ENCODE peak calls at places on chromosome 3, in four cellular contexts. C is hepatocyte, T is adrenal gland, M is dorsolateral prefrontal cortex. J is an unnamed sample.

GRCh38 chr3:55297235-55297634 is 189.9 kb downstream of the WNT5A start:
- DNase-seq in T (no peak), C (no peak), M (no peak), J (no peak)

GRCh38 chr3:178088930-178089329 is 447.3 kb upstream of the KCNMB2 start:
- DNase-seq in T (no peak), C (peak), M (no peak), J (no peak)

GRCh38 chr3:13019243-13019701 is 54.0 kb downstream of the IQSEC1 start:
- DNase-seq in C (peak), T (peak), M (peak), J (no peak)

GRCh38 chr3:146974001-146974400 is 368.9 kb upstream of the PLSCR5 start:
- DNase-seq in T (no peak), M (peak), C (no peak), J (no peak)

GRCh38 chr3:142850395-142851023 is 38.4 kb downstream of the PCOLCE2 start:
- DNase-seq in M (no peak), C (peak), T (peak), J (no peak)

GRCh38 chr3:12556723-12557471 is at the start of gene MKRN2:
- DNase-seq in M (peak), C (peak), T (peak), J (peak)

GRCh38 chr3:12198301-12198700 is 39.6 kb upstream of the TIMP4 start:
- DNase-seq in M (no peak), T (no peak), C (no peak), J (no peak)

GRCh38 chr3:138686771-138687221 is 78.2 kb downstream of the FAIM start:
- DNase-seq in T (no peak), C (peak), M (no peak), J (no peak)

GRCh38 chr3:188819939-188820338 is 351.8 kb upstream of the TPRG1 start:
- DNase-seq in C (no peak), M (no peak), T (no peak), J (no peak)

GRCh38 chr3:184366619-184367321 is 5.3 kb downstream of the POLR2H start:
- DNase-seq in M (no peak), T (no peak), C (peak), J (no peak)

GRCh38 chr3:48656061-48656840 is 6.4 kb downstream of the CELSR3 start:
- DNase-seq in T (peak), C (peak), M (no peak), J (peak)

GRCh38 chr3:10017636-10018292 is 8.5 kb upstream of the FANCD2 start:
- DNase-seq in C (no peak), M (no peak), T (no peak), J (no peak)

GRCh38 chr3:111723293-111723963 is 128.3 kb upstream of the ZBED2 start:
- DNase-seq in M (no peak), T (no peak), C (no peak), J (no peak)

GRCh38 chr3:51945926-51946500 is 3.9 kb downstream of the PARP3 start:
- DNase-seq in T (no peak), M (no peak), C (no peak), J (no peak)

GRCh38 chr3:170953736-170954135 is 45.3 kb upstream of the EIF5A2 start:
- DNase-seq in T (no peak), C (no peak), M (peak), J (no peak)

GRCh38 chr3:140472621-140473020 is 205.2 kb upstream of the TRIM42 start:
- DNase-seq in M (no peak), C (no peak), T (no peak), J (no peak)

GRCh38 chr3:24936574-24936973 is 441.9 kb upstream of the THRB start:
- DNase-seq in C (no peak), M (no peak), T (no peak), J (no peak)

GRCh38 chr3:38247366-38248035 is 18.1 kb upstream of the SLC22A13 start:
- DNase-seq in C (peak), T (peak), M (no peak), J (no peak)

GRCh38 chr3:191369081-191370010 is 39.0 kb upstream of the UTS2B start:
- DNase-seq in M (no peak), C (no peak), T (no peak), J (no peak)

GRCh38 chr3:51974963-51975856 is at the start of gene ABHD14A:
- DNase-seq in T (peak), C (peak), M (peak), J (peak)

GRCh38 chr3:171892457-171892856 is 49.3 kb downstream of the TMEM212 start:
- DNase-seq in T (no peak), C (no peak), M (no peak), J (no peak)

GRCh38 chr3:143511174-143511879 is 336.9 kb downstream of the SLC9A9 start:
- DNase-seq in T (no peak), C (no peak), M (no peak), J (no peak)

GRCh38 chr3:32262201-32262600 is 23.7 kb downstream of the CMTM8 start:
- DNase-seq in T (no peak), C (no peak), M (no peak), J (no peak)

GRCh38 chr3:179853176-179853575 is 183.6 kb downstream of the PEX5L start:
- DNase-seq in M (no peak), T (no peak), C (no peak), J (no peak)

GRCh38 chr3:156732715-156733114 is 58.3 kb downstream of the TIPARP start:
- DNase-seq in C (no peak), T (no peak), M (no peak), J (no peak)

GRCh38 chr3:17939157-17939556 is 196.7 kb upstream of the TBC1D5 start:
- DNase-seq in M (no peak), T (no peak), C (no peak), J (peak)

GRCh38 chr3:197599089-197599765 is 43.5 kb upstream of the BDH1 start:
- DNase-seq in C (peak), T (peak), M (peak), J (peak)

GRCh38 chr3:124951511-124952390 is 17.2 kb upstream of the MUC13 start:
- DNase-seq in M (no peak), T (peak), C (peak), J (no peak)

GRCh38 chr3:18445421-18446066 is 20.4 kb upstream of the SATB1 start:
- DNase-seq in C (peak), T (no peak), M (no peak), J (no peak)

GRCh38 chr3:35723480-35724097 is 84.3 kb downstream of the ARPP21 start:
- DNase-seq in T (no peak), M (no peak), C (no peak), J (no peak)

GRCh38 chr3:9067352-9067975 is 104.2 kb upstream of the RAD18 start:
- DNase-seq in M (no peak), C (peak), T (peak), J (peak)

GRCh38 chr3:147195896-147196295 is 210.4 kb downstream of the ZIC4 start:
- DNase-seq in M (no peak), T (no peak), C (no peak), J (no peak)

GRCh38 chr3:124119056-124119721 is 127.3 kb upstream of the ROPN1 start:
- DNase-seq in C (no peak), T (no peak), M (no peak), J (no peak)

GRCh38 chr3:23159929-23160328 is 43.2 kb upstream of the UBE2E2 start:
- DNase-seq in T (no peak), C (no peak), M (no peak), J (no peak)

GRCh38 chr3:55185380-55185779 is 257.5 kb upstream of the LRTM1 start:
- DNase-seq in C (no peak), T (no peak), M (no peak), J (no peak)

GRCh38 chr3:165336786-165337185 is 140.6 kb upstream of the SLITRK3 start:
- DNase-seq in T (no peak), M (no peak), C (no peak), J (no peak)

GRCh38 chr3:28808068-28808467 is 459.4 kb upstream of the AZI2 start:
- DNase-seq in T (no peak), M (no peak), C (no peak), J (no peak)

GRCh38 chr3:54660599-54661210 is 267.2 kb downstream of the LRTM1 start:
- DNase-seq in T (peak), M (no peak), C (peak), J (peak)

GRCh38 chr3:114623420-114624046 is 329.7 kb downstream of the TIGIT start:
- DNase-seq in C (no peak), T (no peak), M (no peak), J (no peak)

GRCh38 chr3:7309707-7310106 is 448.8 kb downstream of the GRM7 start:
- DNase-seq in C (peak), M (peak), T (peak), J (peak)

DNA sequence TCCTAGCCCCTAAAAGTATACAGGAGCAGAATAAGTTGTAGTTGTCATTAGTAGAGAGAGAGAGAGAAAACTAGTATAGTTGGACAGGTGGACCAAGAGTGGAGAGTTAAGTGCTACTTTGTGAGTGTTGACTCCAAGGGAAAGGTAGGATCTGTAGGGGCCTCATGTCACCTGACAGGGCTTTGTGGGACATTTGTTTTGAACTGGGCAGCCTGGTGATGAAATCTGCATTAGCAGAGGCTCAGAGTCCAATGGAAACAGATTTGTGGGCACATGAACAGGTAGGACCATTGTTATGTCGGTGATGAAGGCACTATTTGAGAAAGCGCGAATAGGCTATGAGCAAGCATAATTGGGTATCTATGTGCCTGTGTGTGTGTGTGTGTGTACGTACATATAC is 43.5 kb downstream of the SGO1 start:
- DNase-seq in C (no peak), M (no peak), T (no peak), J (no peak)
- H3K27ac ChIP-seq in C (no peak), M (peak), T (no peak), J (no peak)

DNA sequence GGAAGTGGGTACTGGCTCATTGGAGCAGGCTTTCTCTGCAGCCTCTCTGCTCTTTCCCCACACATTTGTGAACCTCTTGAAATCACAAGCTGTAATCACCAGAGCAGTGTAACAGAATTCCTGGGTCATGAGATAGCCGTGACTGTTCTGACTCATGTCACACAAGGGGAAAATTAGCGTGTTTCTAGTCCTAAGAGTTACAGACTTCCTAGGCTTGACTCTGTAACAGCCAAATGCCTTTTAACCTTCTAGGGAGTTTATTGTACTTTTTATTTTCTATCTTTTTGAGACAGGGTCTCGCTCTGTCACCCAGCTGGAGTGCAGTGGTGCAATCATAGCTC is 54.7 kb upstream of the TRAK1 start:
- DNase-seq in M (no peak), C (peak), T (peak), J (peak)
- H3K27ac ChIP-seq in M (no peak), C (peak), T (peak), J (peak)

GRCh38 chr3:186492594-186492993 is 51.6 kb downstream of the CRYGS start:
- DNase-seq in T (no peak), C (peak), M (no peak), J (no peak)
- H3K27ac ChIP-seq in T (no peak), C (no peak), M (no peak), J (no peak)

GRCh38 chr3:158823426-158823825 is 21.6 kb downstream of the MFSD1 start:
- DNase-seq in M (no peak), C (no peak), T (no peak), J (no peak)

GRCh38 chr3:158821847-158822246 is 20.0 kb downstream of the MFSD1 start:
- DNase-seq in C (no peak), T (no peak), M (no peak), J (no peak)

GRCh38 chr3:158830391-158830790 is 28.5 kb downstream of the MFSD1 start:
- DNase-seq in C (no peak), T (no peak), M (no peak), J (no peak)

DNA sequence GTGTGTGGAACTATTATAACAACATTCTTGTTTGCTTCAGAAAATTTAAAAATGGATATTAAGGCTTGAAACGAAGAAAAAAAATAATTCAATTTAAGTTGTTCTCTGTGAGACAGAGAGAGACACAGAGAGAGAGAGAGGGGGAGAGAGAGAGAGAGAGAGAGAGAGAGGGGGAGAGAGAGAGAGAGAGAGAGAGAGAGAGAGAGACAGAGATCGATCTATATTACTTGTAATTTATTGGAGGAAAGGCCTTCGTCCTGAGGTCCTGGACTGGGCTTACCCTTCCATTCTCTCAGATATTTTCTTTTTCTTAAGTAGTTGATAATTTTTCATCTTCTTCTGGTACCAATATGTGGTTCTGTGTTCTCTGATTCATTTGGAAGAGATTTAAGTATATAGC is 25.9 kb downstream of the MFSD1 start:
- DNase-seq in T (no peak), M (no peak), C (no peak), J (no peak)
- H3K27ac ChIP-seq in T (no peak), M (no peak), C (no peak), J (no peak)

GRCh38 chr3:122947086-122947611 is 80.4 kb downstream of the SEMA5B start:
- DNase-seq in T (no peak), C (no peak), M (no peak), J (no peak)
- H3K27ac ChIP-seq in T (no peak), C (no peak), M (no peak), J (no peak)

GRCh38 chr3:129001101-129001816 is at the start of gene EFCC1:
- DNase-seq in T (no peak), M (no peak), C (peak), J (peak)

GRCh38 chr3:129002573-129003569 is 1.8 kb downstream of the EFCC1 start:
- DNase-seq in C (no peak), M (no peak), T (no peak), J (no peak)

GRCh38 chr3:129001817-129002572 is 891 bp downstream of the EFCC1 start:
- DNase-seq in T (no peak), M (no peak), C (no peak), J (no peak)

GRCh38 chr3:128999104-128999503 is 2.0 kb upstream of the EFCC1 start:
- DNase-seq in M (no peak), C (no peak), T (no peak), J (no peak)

GRCh38 chr3:129000742-129001100 is 383 bp upstream of the EFCC1 start:
- DNase-seq in C (no peak), T (no peak), M (no peak), J (no peak)
- H3K27ac ChIP-seq in C (no peak), T (no peak), M (no peak), J (peak)

DNA sequence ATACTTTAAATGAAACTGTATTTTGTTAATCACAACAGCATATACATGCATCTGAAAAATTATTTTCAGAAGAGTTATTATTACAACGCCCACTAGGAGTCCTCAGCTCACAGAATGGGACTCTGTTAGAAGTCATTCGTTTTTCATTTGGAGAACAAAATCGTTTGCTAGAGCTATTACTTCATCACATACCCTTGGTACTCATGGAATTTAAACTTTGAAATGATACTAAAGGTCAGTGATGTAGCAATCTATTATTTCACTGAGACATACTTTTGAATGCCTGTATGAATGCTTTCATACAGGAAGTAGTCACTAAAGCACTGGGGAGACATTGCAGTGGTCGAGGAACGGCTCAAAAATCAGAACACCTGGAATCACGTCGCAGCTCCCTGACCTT is 198.1 kb downstream of the MBNL1 start:
- DNase-seq in C (peak), T (no peak), M (no peak), J (no peak)
- H3K27ac ChIP-seq in C (no peak), T (no peak), M (no peak), J (no peak)

GRCh38 chr3:158768361-158768787 is 33.5 kb upstream of the MFSD1 start:
- DNase-seq in C (peak), T (no peak), M (no peak), J (peak)
- H3K27ac ChIP-seq in C (peak), T (no peak), M (no peak), J (no peak)

DNA sequence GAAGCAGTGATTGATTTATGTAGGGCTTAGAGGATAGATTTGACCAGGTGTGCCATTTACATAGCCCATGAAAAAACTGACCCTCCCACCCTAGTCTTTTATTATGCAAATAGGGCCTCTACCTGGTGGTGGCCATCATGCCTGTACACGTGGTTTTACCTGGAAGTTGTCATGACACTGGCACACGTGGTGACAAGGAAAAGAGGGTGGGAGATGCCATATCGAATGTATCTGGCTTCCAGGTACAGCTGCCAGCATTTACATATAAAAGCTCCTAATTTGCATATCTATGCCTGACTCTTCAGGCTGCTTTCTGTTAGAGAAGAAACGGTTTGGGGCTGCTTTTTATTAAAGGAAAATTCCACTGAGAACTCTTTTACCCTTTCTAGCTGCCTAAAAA is 35.0 kb upstream of the DNAJC13 start:
- DNase-seq in T (no peak), C (no peak), M (no peak), J (no peak)
- H3K27ac ChIP-seq in T (no peak), C (peak), M (no peak), J (no peak)

GRCh38 chr3:186280737-186281136 is 81.3 kb downstream of the DGKG start:
- DNase-seq in M (no peak), T (no peak), C (no peak), J (no peak)

GRCh38 chr3:186273586-186273985 is 88.4 kb downstream of the DGKG start:
- DNase-seq in M (no peak), T (no peak), C (no peak), J (no peak)

GRCh38 chr3:186281172-186281571 is 80.9 kb downstream of the DGKG start:
- DNase-seq in T (no peak), M (no peak), C (no peak), J (no peak)

GRCh38 chr3:186275436-186275835 is 86.6 kb downstream of the DGKG start:
- DNase-seq in C (no peak), M (no peak), T (no peak), J (no peak)

DNA sequence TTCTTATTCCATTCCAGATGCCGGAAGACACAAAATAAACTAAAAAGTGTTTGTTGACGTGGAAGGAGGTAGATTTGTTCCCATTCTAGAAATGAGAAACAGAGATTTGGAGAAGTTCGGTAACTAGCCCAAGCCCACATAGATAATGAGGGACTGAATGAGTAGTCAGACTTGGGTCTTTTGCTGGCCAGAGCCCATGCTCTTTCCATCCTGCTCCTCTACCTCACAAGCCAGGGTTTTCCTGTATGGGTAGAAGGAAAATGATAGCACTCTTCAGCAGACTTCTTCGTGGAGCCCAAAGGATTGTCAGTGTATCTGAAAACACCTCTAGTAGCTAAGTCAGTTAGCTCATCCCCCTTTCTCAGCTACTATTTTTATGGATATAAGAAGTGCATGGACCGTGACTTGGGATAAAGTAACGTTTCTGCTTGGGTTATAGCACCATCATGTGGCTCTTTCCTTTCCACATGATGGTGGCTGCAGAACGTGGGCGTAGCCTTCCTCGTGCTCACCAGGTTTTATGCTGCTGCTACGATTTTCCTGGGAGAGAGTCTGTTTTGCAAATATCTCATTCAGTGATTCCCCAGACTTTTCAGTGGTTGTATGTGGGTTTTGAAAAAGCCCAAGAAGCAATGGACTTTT is 84.6 kb downstream of the DGKG start:
- DNase-seq in M (no peak), C (peak), T (peak), J (peak)
- H3K27ac ChIP-seq in M (no peak), C (no peak), T (no peak), J (no peak)